ENCODE peak calls at places on chromosomes 6 and 20, in ten cellular contexts. One of them, this sample, is unnamed.

GRCh38 chr6:83514877-83515466 is 2.6 kb downstream of the PRSS35 start:
- DNase-seq in IMR-90: peak
- DNase-seq in erythroblast: peak
- DNase-seq in GM12892: no peak
- DNase-seq in vagina: no peak
- DNase-seq in body of pancreas: peak
- DNase-seq in sigmoid colon: no peak
- DNase-seq in endothelial cell of umbilical vein: peak
- DNase-seq in ovary: peak
- DNase-seq in spleen: no peak
- DNase-seq in this sample: no peak

GRCh38 chr6:163543311-163543710 is 128.8 kb downstream of the QKI start:
- DNase-seq in erythroblast: no peak
- DNase-seq in body of pancreas: no peak
- DNase-seq in vagina: no peak
- DNase-seq in GM12892: no peak
- DNase-seq in IMR-90: no peak
- DNase-seq in sigmoid colon: no peak
- DNase-seq in ovary: no peak
- DNase-seq in endothelial cell of umbilical vein: no peak
- DNase-seq in spleen: no peak
- DNase-seq in this sample: no peak

GRCh38 chr20:21133404-21133803 is 7.5 kb downstream of the KIZ start:
- DNase-seq in GM12892: no peak
- DNase-seq in IMR-90: no peak
- DNase-seq in spleen: no peak
- DNase-seq in vagina: no peak
- DNase-seq in ovary: no peak
- DNase-seq in erythroblast: no peak
- DNase-seq in body of pancreas: no peak
- DNase-seq in endothelial cell of umbilical vein: no peak
- DNase-seq in sigmoid colon: no peak
- DNase-seq in this sample: no peak

GRCh38 chr6:169799474-169799926 is 48.1 kb downstream of the ERMARD start:
- DNase-seq in IMR-90: no peak
- DNase-seq in spleen: peak
- DNase-seq in erythroblast: no peak
- DNase-seq in vagina: no peak
- DNase-seq in ovary: no peak
- DNase-seq in body of pancreas: no peak
- DNase-seq in endothelial cell of umbilical vein: no peak
- DNase-seq in GM12892: no peak
- DNase-seq in sigmoid colon: no peak
- DNase-seq in this sample: no peak

GRCh38 chr20:52494244-52494643 is 302.7 kb upstream of the ZFP64 start:
- DNase-seq in vagina: no peak
- DNase-seq in GM12892: no peak
- DNase-seq in sigmoid colon: no peak
- DNase-seq in body of pancreas: peak
- DNase-seq in endothelial cell of umbilical vein: peak
- DNase-seq in erythroblast: no peak
- DNase-seq in IMR-90: peak
- DNase-seq in ovary: no peak
- DNase-seq in spleen: no peak
- DNase-seq in this sample: no peak

GRCh38 chr6:98944598-98945011 is 3.1 kb downstream of the FBXL4 start:
- DNase-seq in GM12892: no peak
- DNase-seq in IMR-90: peak
- DNase-seq in ovary: no peak
- DNase-seq in vagina: no peak
- DNase-seq in body of pancreas: no peak
- DNase-seq in endothelial cell of umbilical vein: peak
- DNase-seq in erythroblast: peak
- DNase-seq in sigmoid colon: no peak
- DNase-seq in spleen: no peak
- DNase-seq in this sample: no peak

GRCh38 chr6:164763788-164764187 is 545.6 kb downstream of the C6orf118 start:
- DNase-seq in body of pancreas: no peak
- DNase-seq in sigmoid colon: no peak
- DNase-seq in vagina: no peak
- DNase-seq in erythroblast: no peak
- DNase-seq in ovary: no peak
- DNase-seq in IMR-90: no peak
- DNase-seq in spleen: no peak
- DNase-seq in GM12892: no peak
- DNase-seq in endothelial cell of umbilical vein: no peak
- DNase-seq in this sample: no peak

GRCh38 chr6:44084231-44085014 is 42.8 kb downstream of the MRPL14 start:
- DNase-seq in erythroblast: no peak
- DNase-seq in ovary: no peak
- DNase-seq in endothelial cell of umbilical vein: no peak
- DNase-seq in IMR-90: peak
- DNase-seq in body of pancreas: no peak
- DNase-seq in sigmoid colon: no peak
- DNase-seq in spleen: no peak
- DNase-seq in vagina: no peak
- DNase-seq in GM12892: no peak
- DNase-seq in this sample: no peak

GRCh38 chr6:34657307-34657978 is 39.1 kb downstream of the ILRUN start:
- DNase-seq in GM12892: no peak
- DNase-seq in ovary: peak
- DNase-seq in erythroblast: peak
- DNase-seq in sigmoid colon: peak
- DNase-seq in IMR-90: peak
- DNase-seq in endothelial cell of umbilical vein: peak
- DNase-seq in body of pancreas: peak
- DNase-seq in vagina: no peak
- DNase-seq in spleen: no peak
- DNase-seq in this sample: no peak

GRCh38 chr6:106519460-106520394 is 109.6 kb downstream of the RTN4IP1 start:
- DNase-seq in spleen: peak
- DNase-seq in erythroblast: peak
- DNase-seq in GM12892: no peak
- DNase-seq in vagina: no peak
- DNase-seq in IMR-90: peak
- DNase-seq in endothelial cell of umbilical vein: no peak
- DNase-seq in ovary: no peak
- DNase-seq in sigmoid colon: peak
- DNase-seq in body of pancreas: peak
- DNase-seq in this sample: no peak

GRCh38 chr6:42423244-42423643 is 28.5 kb downstream of the TRERF1 start:
- DNase-seq in sigmoid colon: no peak
- DNase-seq in endothelial cell of umbilical vein: no peak
- DNase-seq in IMR-90: no peak
- DNase-seq in GM12892: peak
- DNase-seq in vagina: no peak
- DNase-seq in body of pancreas: no peak
- DNase-seq in spleen: no peak
- DNase-seq in erythroblast: no peak
- DNase-seq in ovary: no peak
- DNase-seq in this sample: peak

GRCh38 chr20:54922636-54923035 is 447.2 kb downstream of the DOK5 start:
- DNase-seq in ovary: no peak
- DNase-seq in IMR-90: no peak
- DNase-seq in erythroblast: no peak
- DNase-seq in endothelial cell of umbilical vein: no peak
- DNase-seq in spleen: no peak
- DNase-seq in vagina: no peak
- DNase-seq in body of pancreas: no peak
- DNase-seq in GM12892: no peak
- DNase-seq in sigmoid colon: no peak
- DNase-seq in this sample: no peak

GRCh38 chr6:40482532-40482931 is 104.6 kb downstream of the LRFN2 start:
- DNase-seq in sigmoid colon: no peak
- DNase-seq in body of pancreas: no peak
- DNase-seq in erythroblast: no peak
- DNase-seq in GM12892: no peak
- DNase-seq in spleen: no peak
- DNase-seq in IMR-90: no peak
- DNase-seq in vagina: no peak
- DNase-seq in ovary: no peak
- DNase-seq in endothelial cell of umbilical vein: no peak
- DNase-seq in this sample: no peak

DNA sequence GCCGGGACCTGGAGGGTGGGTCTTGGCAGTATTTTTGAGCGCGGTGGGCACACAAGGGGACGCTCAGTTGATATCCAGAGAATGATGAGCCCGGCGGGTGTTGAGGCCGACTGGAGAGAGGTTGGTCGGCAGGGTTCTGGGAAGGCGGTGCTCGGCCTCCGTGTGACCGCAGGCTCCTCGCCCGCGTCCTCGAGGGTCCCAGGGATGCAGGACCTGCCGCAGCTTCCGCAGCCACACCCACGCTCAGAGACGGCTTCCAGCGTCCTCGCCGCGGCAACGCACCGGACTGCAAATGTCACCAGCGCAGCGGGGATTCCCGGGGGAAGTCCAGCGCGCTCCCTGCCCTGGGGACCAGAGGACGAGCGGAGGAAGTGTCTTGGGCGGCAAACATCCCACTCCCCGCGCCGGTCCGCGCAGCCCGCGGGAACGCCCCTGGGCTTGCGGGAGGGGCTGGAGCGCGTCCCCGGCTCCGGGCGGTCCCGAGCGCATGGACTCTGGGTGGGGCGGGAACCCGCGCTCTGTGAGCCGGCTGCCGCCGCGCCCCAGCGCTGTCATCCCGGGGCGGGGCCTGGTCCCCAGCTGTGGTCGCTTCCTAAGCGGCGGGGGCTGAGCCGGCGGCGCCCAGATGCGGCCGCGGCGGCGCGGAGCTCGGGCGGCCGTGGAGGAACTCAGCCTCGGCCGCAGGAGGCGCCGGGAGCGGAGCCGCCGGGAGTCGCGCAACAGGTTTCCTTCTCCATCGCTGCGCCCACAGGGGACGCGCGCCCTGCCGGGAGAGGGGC is at the start of gene STX11:
- DNase-seq in erythroblast: peak
- DNase-seq in vagina: no peak
- DNase-seq in endothelial cell of umbilical vein: peak
- DNase-seq in IMR-90: peak
- DNase-seq in ovary: peak
- DNase-seq in GM12892: peak
- DNase-seq in body of pancreas: peak
- DNase-seq in sigmoid colon: peak
- DNase-seq in spleen: peak
- DNase-seq in this sample: peak
- TF ChIP-seq POLR2A in erythroblast: peak
- TF ChIP-seq POLR2A in vagina: no peak
- TF ChIP-seq POLR2A in endothelial cell of umbilical vein: peak
- TF ChIP-seq POLR2A in IMR-90: no peak
- TF ChIP-seq POLR2A in ovary: no peak
- TF ChIP-seq POLR2A in GM12892: peak
- TF ChIP-seq POLR2A in body of pancreas: peak
- TF ChIP-seq POLR2A in sigmoid colon: no peak
- TF ChIP-seq POLR2A in spleen: peak
- TF ChIP-seq POLR2A in this sample: peak

GRCh38 chr6:5260661-5261544 is at the start of the genes FARS2 and LYRM4:
- DNase-seq in endothelial cell of umbilical vein: peak
- DNase-seq in body of pancreas: peak
- DNase-seq in spleen: peak
- DNase-seq in GM12892: peak
- DNase-seq in ovary: peak
- DNase-seq in erythroblast: peak
- DNase-seq in IMR-90: peak
- DNase-seq in vagina: no peak
- DNase-seq in sigmoid colon: peak
- DNase-seq in this sample: peak
- TF ChIP-seq POLR2A in endothelial cell of umbilical vein: peak
- TF ChIP-seq POLR2A in body of pancreas: peak
- TF ChIP-seq POLR2A in spleen: no peak
- TF ChIP-seq POLR2A in GM12892: peak
- TF ChIP-seq POLR2A in ovary: no peak
- TF ChIP-seq POLR2A in erythroblast: peak
- TF ChIP-seq POLR2A in IMR-90: peak
- TF ChIP-seq POLR2A in vagina: no peak
- TF ChIP-seq POLR2A in sigmoid colon: peak
- TF ChIP-seq POLR2A in this sample: peak

DNA sequence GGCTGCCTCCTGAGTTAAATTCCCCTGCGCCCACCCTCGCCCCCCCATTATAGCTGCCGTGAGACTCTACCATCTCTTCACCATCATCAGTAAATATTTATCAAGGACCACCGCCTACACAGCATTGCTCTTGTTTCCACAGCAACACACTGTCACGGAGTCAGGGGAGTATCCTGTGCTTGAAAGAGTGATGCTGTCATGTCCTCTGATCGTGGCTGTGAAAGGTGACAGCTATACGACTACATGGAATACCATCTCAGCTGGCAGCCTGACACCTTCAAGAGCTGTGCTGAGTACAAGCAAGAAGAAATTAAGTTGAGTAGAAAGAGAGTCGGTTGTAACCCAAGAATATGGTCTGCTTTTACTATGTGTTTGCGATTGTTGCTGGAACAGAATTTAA is 3.4 kb downstream of the PTPRT start:
- DNase-seq in body of pancreas: no peak
- DNase-seq in sigmoid colon: no peak
- DNase-seq in spleen: no peak
- DNase-seq in ovary: no peak
- DNase-seq in endothelial cell of umbilical vein: no peak
- DNase-seq in erythroblast: no peak
- DNase-seq in GM12892: no peak
- DNase-seq in vagina: no peak
- DNase-seq in IMR-90: no peak
- DNase-seq in this sample: no peak
- TF ChIP-seq POLR2A in body of pancreas: no peak
- TF ChIP-seq POLR2A in sigmoid colon: no peak
- TF ChIP-seq POLR2A in spleen: no peak
- TF ChIP-seq POLR2A in ovary: no peak
- TF ChIP-seq POLR2A in endothelial cell of umbilical vein: no peak
- TF ChIP-seq POLR2A in erythroblast: no peak
- TF ChIP-seq POLR2A in GM12892: no peak
- TF ChIP-seq POLR2A in vagina: no peak
- TF ChIP-seq POLR2A in IMR-90: no peak
- TF ChIP-seq POLR2A in this sample: no peak

GRCh38 chr20:5675103-5676091 is 74.8 kb upstream of the SHLD1 start:
- DNase-seq in GM12892: no peak
- DNase-seq in sigmoid colon: no peak
- DNase-seq in body of pancreas: peak
- DNase-seq in ovary: no peak
- DNase-seq in vagina: no peak
- DNase-seq in spleen: no peak
- DNase-seq in endothelial cell of umbilical vein: no peak
- DNase-seq in erythroblast: peak
- DNase-seq in IMR-90: no peak
- DNase-seq in this sample: no peak

GRCh38 chr20:5677389-5677788 is 72.8 kb upstream of the SHLD1 start:
- DNase-seq in sigmoid colon: no peak
- DNase-seq in spleen: no peak
- DNase-seq in body of pancreas: no peak
- DNase-seq in ovary: no peak
- DNase-seq in erythroblast: no peak
- DNase-seq in IMR-90: no peak
- DNase-seq in endothelial cell of umbilical vein: no peak
- DNase-seq in vagina: no peak
- DNase-seq in GM12892: no peak
- DNase-seq in this sample: no peak

GRCh38 chr20:5678769-5679168 is 71.4 kb upstream of the SHLD1 start:
- DNase-seq in body of pancreas: no peak
- DNase-seq in erythroblast: no peak
- DNase-seq in GM12892: no peak
- DNase-seq in endothelial cell of umbilical vein: no peak
- DNase-seq in IMR-90: no peak
- DNase-seq in sigmoid colon: no peak
- DNase-seq in vagina: no peak
- DNase-seq in ovary: no peak
- DNase-seq in spleen: no peak
- DNase-seq in this sample: no peak

GRCh38 chr20:5680227-5680626 is 70.0 kb upstream of the SHLD1 start:
- DNase-seq in vagina: no peak
- DNase-seq in body of pancreas: no peak
- DNase-seq in GM12892: no peak
- DNase-seq in sigmoid colon: no peak
- DNase-seq in endothelial cell of umbilical vein: no peak
- DNase-seq in spleen: no peak
- DNase-seq in IMR-90: peak
- DNase-seq in ovary: no peak
- DNase-seq in erythroblast: no peak
- DNase-seq in this sample: no peak
- TF ChIP-seq POLR2A in vagina: no peak
- TF ChIP-seq POLR2A in body of pancreas: no peak
- TF ChIP-seq POLR2A in GM12892: no peak
- TF ChIP-seq POLR2A in sigmoid colon: no peak
- TF ChIP-seq POLR2A in endothelial cell of umbilical vein: no peak
- TF ChIP-seq POLR2A in spleen: no peak
- TF ChIP-seq POLR2A in IMR-90: no peak
- TF ChIP-seq POLR2A in ovary: no peak
- TF ChIP-seq POLR2A in erythroblast: no peak
- TF ChIP-seq POLR2A in this sample: no peak